ENCODE peak calls at places on chromosomes 7 and 10, in five cellular contexts. Q is H9, M is IMR-90, X is H1, U is mesendoderm. S is an unnamed sample.

GRCh38 chr10:124091646-124092269 is 1.6 kb downstream of the CHST15 start:
- DNase-seq in Q (peak; percentile 64), M (no peak), X (peak; percentile 71), U (peak; percentile 60), S (no peak)

GRCh38 chr7:107931740-107932515 is 40.9 kb downstream of the DLD start:
- DNase-seq in Q (no peak), M (no peak), X (no peak), U (no peak), S (no peak)

GRCh38 chr10:29687411-29688160 is 52.8 kb upstream of the SVIL start:
- DNase-seq in Q (no peak), M (peak; percentile 25), X (no peak), U (peak; percentile 62), S (no peak)

GRCh38 chr7:120833551-120833950 is 24.4 kb downstream of the TSPAN12 start:
- DNase-seq in Q (no peak), M (no peak), X (no peak), U (peak; percentile 14), S (no peak)

GRCh38 chr7:122520961-122521555 is 177.9 kb downstream of the RNF133 start:
- DNase-seq in Q (peak; percentile 53), M (no peak), X (no peak), U (peak; percentile 66), S (no peak)

GRCh38 chr7:71613316-71613715 is 481.4 kb downstream of the GALNT17 start:
- DNase-seq in Q (no peak), M (no peak), X (no peak), U (peak; percentile 64), S (no peak)

GRCh38 chr7:99190359-99191009 is 17.4 kb downstream of the KPNA7 start:
- DNase-seq in Q (no peak), M (no peak), X (no peak), U (no peak), S (no peak)

GRCh38 chr7:41996381-41997035 is 240.5 kb downstream of the GLI3 start:
- DNase-seq in Q (no peak), M (peak; percentile 86), X (no peak), U (no peak), S (peak; percentile 44)

GRCh38 chr10:11874568-11875182 is 51.5 kb downstream of the PROSER2 start:
- DNase-seq in Q (peak; percentile 74), M (peak; percentile 12), X (peak; percentile 82), U (peak; percentile 95), S (peak; percentile 77)

GRCh38 chr7:130943336-130943901 is 209.4 kb upstream of the KLF14 start:
- DNase-seq in Q (no peak), M (peak; percentile 97), X (no peak), U (peak; percentile 29), S (peak; percentile 89)

GRCh38 chr7:15305002-15305600 is 256.7 kb downstream of the AGMO start:
- DNase-seq in Q (peak; percentile 38), M (peak; percentile 39), X (no peak), U (peak; percentile 64), S (no peak)

GRCh38 chr7:157800281-157800680 is 463.5 kb downstream of the DNAJB6 start:
- DNase-seq in Q (no peak), M (no peak), X (no peak), U (no peak), S (no peak)

GRCh38 chr7:15554081-15554480 is 7.7 kb downstream of the AGMO start:
- DNase-seq in Q (no peak), M (peak; percentile 38), X (no peak), U (no peak), S (no peak)

GRCh38 chr10:84261236-84261635 is 16.4 kb downstream of the RGR start:
- DNase-seq in Q (no peak), M (no peak), X (no peak), U (no peak), S (no peak)

GRCh38 chr7:155833651-155834050 is 21.4 kb upstream of the SHH start:
- DNase-seq in Q (no peak), M (no peak), X (no peak), U (no peak), S (no peak)

GRCh38 chr10:58851606-58852005 is 324.8 kb upstream of the PHYHIPL start:
- DNase-seq in Q (no peak), M (peak; percentile 19), X (no peak), U (no peak), S (no peak)

DNA sequence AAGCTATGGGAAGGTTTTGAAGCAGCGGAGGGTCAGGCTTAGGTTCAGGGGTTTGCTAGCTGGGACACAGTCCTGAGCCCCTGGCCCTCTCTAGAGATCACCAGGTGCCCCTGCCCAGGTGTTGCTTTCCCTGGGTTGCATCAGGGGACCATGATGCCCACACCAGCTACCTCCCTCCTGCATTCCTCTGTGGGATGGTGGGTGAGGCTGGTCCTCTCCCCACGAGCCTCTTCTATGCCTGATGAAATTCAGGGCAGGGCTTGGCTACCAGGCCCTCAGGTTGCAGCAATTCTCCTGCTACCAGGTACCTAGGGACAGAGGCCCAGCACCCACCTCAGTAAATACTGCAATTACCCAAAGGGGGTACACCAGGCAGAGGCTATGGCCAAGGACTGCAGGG is 10.8 kb upstream of the SLC29A3 start:
- DNase-seq in Q (no peak), M (no peak), X (no peak), U (no peak), S (no peak)
- H2AK5ac ChIP-seq in Q (no peak overlapping the region), M (no peak overlapping the region), X (no peak overlapping the region), U (no peak overlapping the region), S (no peak overlapping the region)

DNA sequence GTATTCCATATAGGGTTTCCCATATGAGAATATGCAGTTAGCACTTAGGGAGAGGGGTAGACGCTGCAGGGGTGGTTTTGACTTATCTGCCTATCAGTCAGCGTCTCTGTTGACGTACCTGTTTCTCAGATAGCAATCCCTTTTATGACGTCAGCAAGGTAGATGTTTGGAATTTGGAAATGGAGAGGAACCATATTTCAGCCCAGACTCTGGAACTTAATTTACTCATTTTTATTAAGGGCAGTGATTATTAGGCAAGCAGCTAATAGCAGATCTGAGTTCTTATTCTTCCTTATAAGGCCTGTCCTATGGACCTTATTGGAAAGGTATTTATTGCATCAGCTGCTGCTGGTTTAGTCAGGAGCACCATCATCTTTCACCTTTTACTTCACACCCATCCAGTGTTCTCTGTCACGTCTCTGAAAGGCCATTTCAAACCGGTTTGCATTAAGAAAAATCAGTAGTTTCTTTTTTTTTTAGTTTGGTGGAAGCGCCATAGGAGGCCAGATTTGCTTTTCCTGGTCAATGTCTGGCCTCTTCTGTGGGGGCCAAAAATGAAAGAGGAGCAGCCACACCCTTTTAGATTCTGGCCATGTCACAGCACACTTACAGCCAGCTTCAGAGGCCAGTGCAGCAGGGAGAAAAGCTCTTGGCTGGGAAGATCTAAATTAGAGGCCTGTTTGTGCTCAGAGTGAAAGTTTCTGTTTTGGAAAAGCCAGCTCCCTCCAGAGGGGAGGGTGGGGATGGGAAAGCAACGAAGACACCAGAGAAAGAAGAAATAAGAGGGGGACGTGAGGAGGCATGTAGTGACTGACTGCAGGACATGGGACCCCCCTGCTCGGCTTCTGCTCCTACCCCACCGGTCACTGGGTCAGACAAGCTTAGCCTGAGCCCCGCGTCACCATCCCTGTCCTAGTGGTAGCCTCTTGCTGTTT is 146.3 kb downstream of the TCF7L2 start:
- DNase-seq in Q (peak; percentile 3), M (no peak), X (no peak), U (no peak), S (peak; percentile 63)
- H3K23ac ChIP-seq in Q (no peak overlapping the region), M (no peak overlapping the region), X (no peak overlapping the region), U (peak overlapping the region; percentile 15), S (no peak overlapping the region)

GRCh38 chr10:80274396-80275134 is 14.9 kb downstream of the MAT1A start:
- DNase-seq in Q (no peak), M (no peak), X (no peak), U (no peak), S (no peak)
- H2AK5ac ChIP-seq in Q (no peak overlapping the region), M (no peak overlapping the region), X (no peak overlapping the region), U (no peak overlapping the region), S (no peak overlapping the region)

GRCh38 chr7:44147026-44147881 is 6.1 kb upstream of the MYL7 start:
- DNase-seq in Q (peak; percentile 40), M (no peak), X (no peak), U (peak; percentile 35), S (peak; percentile 21)
- H3K23ac ChIP-seq in Q (no peak overlapping the region), M (no peak overlapping the region), X (no peak overlapping the region), U (no peak overlapping the region), S (no peak overlapping the region)